ENCODE peak calls at places on chromosomes 12 and 14, in five cellular contexts. O is A549, L is HCT116, J is ovary, A is adrenal gland. E is an unnamed sample.
A peak's percentile ranks its signal among the peaks of the same experiment; 100 is the strongest.

GRCh38 chr12:47270782-47271664 is 191.3 kb upstream of the AMIGO2 start:
- DNase-seq in O (peak; percentile 73), L (peak; percentile 84), J (no peak), A (no peak), E (no peak)

GRCh38 chr12:105278043-105278697 is 42.2 kb upstream of the APPL2 start:
- DNase-seq in O (peak; percentile 30), L (no peak), J (no peak), A (peak; percentile 66), E (no peak)

GRCh38 chr14:78848234-78848820 is 678.2 kb downstream of the NRXN3 start:
- DNase-seq in O (peak; percentile 18), L (peak; percentile 18), J (no peak), A (peak; percentile 21), E (no peak)

GRCh38 chr14:104383931-104384775 is 195.4 kb upstream of the C14orf180 start:
- DNase-seq in O (no peak), L (no peak), J (peak; percentile 41), A (no peak), E (no peak)

GRCh38 chr12:123912415-123913385 is 59.9 kb downstream of the CCDC92 start:
- DNase-seq in O (no peak), L (no peak), J (no peak), A (no peak), E (no peak)

GRCh38 chr14:33755358-33755757 is 195.5 kb downstream of the EGLN3 start:
- DNase-seq in O (no peak), L (no peak), J (no peak), A (no peak), E (no peak)

GRCh38 chr14:41606249-41607118 is at the start of gene LRFN5:
- DNase-seq in O (no peak), L (no peak), J (peak; percentile 66), A (peak; percentile 64), E (peak; percentile 19)

GRCh38 chr12:131749618-131750315 is 38.9 kb downstream of the SFSWAP start:
- DNase-seq in O (no peak), L (no peak), J (no peak), A (no peak), E (no peak)

GRCh38 chr12:70598467-70599194 is 38.6 kb downstream of the PTPRB start:
- DNase-seq in O (no peak), L (no peak), J (no peak), A (no peak), E (no peak)

GRCh38 chr12:6342140-6342889 is 439 bp upstream of the TNFRSF1A start:
- DNase-seq in O (no peak), L (no peak), J (no peak), A (no peak), E (no peak)

GRCh38 chr14:60757617-60758016 is 23.1 kb downstream of the MNAT1 start:
- DNase-seq in O (no peak), L (no peak), J (no peak), A (no peak), E (no peak)

GRCh38 chr12:124386661-124387509 is 92.0 kb downstream of the RFLNA start:
- DNase-seq in O (no peak), L (no peak), J (no peak), A (no peak), E (no peak)

GRCh38 chr14:64636208-64636979 is 67.8 kb upstream of the PLEKHG3 start:
- DNase-seq in O (peak; percentile 84), L (peak; percentile 47), J (peak; percentile 82), A (peak; percentile 69), E (peak; percentile 46)

GRCh38 chr14:52014601-52015267 is 25.4 kb downstream of the RTRAF start:
- DNase-seq in O (no peak), L (no peak), J (no peak), A (no peak), E (no peak)

GRCh38 chr12:65779946-65780345 is 44.3 kb upstream of the HMGA2 start:
- DNase-seq in O (no peak), L (no peak), J (no peak), A (no peak), E (no peak)

GRCh38 chr14:49173765-49174373 is 412.3 kb downstream of the RPS29 start:
- DNase-seq in O (peak; percentile 33), L (peak; percentile 63), J (no peak), A (peak; percentile 72), E (peak; percentile 28)

GRCh38 chr12:113227686-113228391 is 6.6 kb downstream of the TPCN1 start:
- DNase-seq in O (no peak), L (no peak), J (no peak), A (no peak), E (no peak)

GRCh38 chr12:54011665-54012532 is 3.1 kb downstream of the HOXC8 start:
- DNase-seq in O (no peak), L (no peak), J (no peak), A (no peak), E (no peak)
- TF ChIP-seq POLR2A in O (no peak), L (no peak), J (no peak), A (no peak), E (no peak)

GRCh38 chr12:45214739-45215418 is 1.0 kb upstream of the ANO6 start:
- DNase-seq in O (no peak), L (no peak), J (no peak), A (no peak), E (no peak)
- TF ChIP-seq CTCF in O (no peak), L (no peak), J (no peak), A (no peak), E (no peak)

DNA sequence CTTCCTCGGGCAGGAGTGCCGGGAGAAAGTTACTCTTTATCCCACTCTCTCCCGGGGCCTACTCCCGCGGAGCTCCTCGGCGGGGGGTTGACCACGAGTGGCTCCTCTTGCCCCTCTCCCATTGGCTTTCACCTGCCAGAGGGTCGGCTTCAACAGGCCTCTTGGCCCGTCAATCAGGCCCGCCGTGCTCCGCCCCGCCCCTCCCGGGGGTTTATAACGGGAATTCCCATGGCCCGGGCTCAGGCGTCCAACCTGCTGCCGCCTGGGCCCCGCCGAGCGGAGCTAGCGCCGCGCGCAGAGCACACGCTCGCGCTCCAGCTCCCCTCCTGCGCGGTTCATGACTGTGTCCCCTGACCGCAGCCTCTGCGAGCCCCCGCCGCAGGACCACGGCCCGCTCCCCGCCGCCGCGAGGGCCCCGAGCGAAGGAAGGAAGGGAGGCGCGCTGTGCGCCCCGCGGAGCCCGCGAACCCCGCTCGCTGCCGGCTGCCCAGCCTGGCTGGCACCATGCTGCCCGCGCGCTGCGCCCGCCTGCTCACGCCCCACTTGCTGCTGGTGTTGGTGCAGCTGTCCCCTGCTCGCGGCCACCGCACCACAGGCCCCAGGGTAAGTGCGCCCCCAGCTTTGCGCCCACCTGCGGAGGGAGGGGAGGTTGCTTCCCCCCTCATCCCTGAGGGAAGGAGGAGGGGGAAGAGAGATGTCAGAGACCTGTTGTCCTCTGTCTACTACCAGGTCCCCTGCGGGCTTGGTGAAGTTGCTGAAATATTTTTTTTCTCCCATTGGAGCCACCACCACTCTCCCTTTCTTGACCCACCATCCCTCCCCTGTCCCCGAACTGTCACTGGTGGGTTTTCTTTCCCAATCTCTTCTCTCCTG is at the start of gene SMOC1:
- DNase-seq in O (peak; percentile 90), L (no peak), J (peak; percentile 39), A (peak; percentile 64), E (no peak)
- H3K4me3 ChIP-seq in O (peak within 1 kb of the TSS; percentile 65), L (no peak within 1 kb of the TSS), J (no peak within 1 kb of the TSS), A (no peak within 1 kb of the TSS), E (no peak within 1 kb of the TSS)

GRCh38 chr12:108627134-108627920 is 6.4 kb downstream of the SELPLG start:
- DNase-seq in O (no peak), L (no peak), J (no peak), A (no peak), E (no peak)

GRCh38 chr12:108633081-108633533 is 587 bp downstream of the SELPLG start:
- DNase-seq in O (no peak), L (no peak), J (peak; percentile 11), A (no peak), E (no peak)

GRCh38 chr12:108630481-108631207 is 3.0 kb downstream of the SELPLG start:
- DNase-seq in O (no peak), L (no peak), J (peak; percentile 19), A (no peak), E (peak; percentile 40)

GRCh38 chr12:108629824-108630476 is 3.7 kb downstream of the SELPLG start:
- DNase-seq in O (no peak), L (no peak), J (peak; percentile 33), A (peak; percentile 67), E (no peak)

DNA sequence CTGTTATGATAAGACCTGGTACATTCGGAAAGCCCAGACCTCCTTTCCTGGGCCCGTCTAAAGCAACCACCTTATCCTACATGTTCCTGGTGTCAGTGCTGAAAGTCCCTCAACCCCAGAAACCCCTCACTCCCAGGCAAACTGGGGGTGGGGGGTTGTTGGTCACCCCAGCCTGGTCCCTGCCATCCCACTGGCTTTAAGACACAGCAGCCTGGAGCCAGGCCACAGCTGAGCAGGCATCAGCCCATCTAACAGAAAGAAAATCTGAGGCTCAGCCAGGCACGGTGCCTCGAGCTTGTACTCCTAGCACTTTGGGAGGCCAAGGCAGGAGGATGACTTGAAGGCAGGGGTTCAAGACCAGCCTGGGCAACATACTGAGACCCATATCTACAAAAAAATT is 4.5 kb downstream of the SELPLG start:
- DNase-seq in O (no peak), L (no peak), J (peak; percentile 24), A (no peak), E (no peak)
- TF ChIP-seq POLR2A in O (no peak), L (no peak), J (no peak), A (no peak), E (no peak)

E was measured in lower leg skin.